ENCODE peak calls at places on chromosome 16, in eight cellular contexts. One of them, this sample, is unnamed.

GRCh38 chr16:31333686-31334649 is 21.0 kb upstream of the ITGAX start:
- DNase-seq in A172: peak
- DNase-seq in NCI-H1417: peak
- DNase-seq in uterus: no peak
- DNase-seq in brain microvascular endothelial cell: no peak
- DNase-seq in activated naive CD8-positive, alpha-beta T cell treated with anti-CD3 and anti-CD28 coated beads, Interleukin-2, amount 50 U/mL, for 24 hours: no peak
- DNase-seq in stimulated activated CD8-positive, alpha-beta memory T cell treated with anti-CD3 and anti-CD28 coated beads, Interleukin-7, amount 100 ng/mL, for 24 hours: no peak
- DNase-seq in activated CD4-positive, alpha-beta T cell treated with anti-CD3 and anti-CD28 coated beads for 24 hours: no peak
- DNase-seq in this sample: peak

GRCh38 chr16:88418869-88419268 is 34.2 kb upstream of the ZFPM1 start:
- DNase-seq in activated naive CD8-positive, alpha-beta T cell treated with anti-CD3 and anti-CD28 coated beads, Interleukin-2, amount 50 U/mL, for 24 hours: no peak
- DNase-seq in NCI-H1417: no peak
- DNase-seq in activated CD4-positive, alpha-beta T cell treated with anti-CD3 and anti-CD28 coated beads for 24 hours: no peak
- DNase-seq in brain microvascular endothelial cell: no peak
- DNase-seq in stimulated activated CD8-positive, alpha-beta memory T cell treated with anti-CD3 and anti-CD28 coated beads, Interleukin-7, amount 100 ng/mL, for 24 hours: no peak
- DNase-seq in uterus: no peak
- DNase-seq in A172: no peak
- DNase-seq in this sample: no peak

GRCh38 chr16:89561195-89562026 is 929 bp downstream of the RPL13 start:
- DNase-seq in uterus: no peak
- DNase-seq in brain microvascular endothelial cell: no peak
- DNase-seq in stimulated activated CD8-positive, alpha-beta memory T cell treated with anti-CD3 and anti-CD28 coated beads, Interleukin-7, amount 100 ng/mL, for 24 hours: no peak
- DNase-seq in activated naive CD8-positive, alpha-beta T cell treated with anti-CD3 and anti-CD28 coated beads, Interleukin-2, amount 50 U/mL, for 24 hours: no peak
- DNase-seq in activated CD4-positive, alpha-beta T cell treated with anti-CD3 and anti-CD28 coated beads for 24 hours: no peak
- DNase-seq in NCI-H1417: no peak
- DNase-seq in A172: peak
- DNase-seq in this sample: peak

GRCh38 chr16:9311303-9311954 is 220.0 kb downstream of the HAPSTR1 start:
- DNase-seq in activated CD4-positive, alpha-beta T cell treated with anti-CD3 and anti-CD28 coated beads for 24 hours: no peak
- DNase-seq in stimulated activated CD8-positive, alpha-beta memory T cell treated with anti-CD3 and anti-CD28 coated beads, Interleukin-7, amount 100 ng/mL, for 24 hours: no peak
- DNase-seq in A172: no peak
- DNase-seq in brain microvascular endothelial cell: no peak
- DNase-seq in uterus: no peak
- DNase-seq in NCI-H1417: no peak
- DNase-seq in activated naive CD8-positive, alpha-beta T cell treated with anti-CD3 and anti-CD28 coated beads, Interleukin-2, amount 50 U/mL, for 24 hours: no peak
- DNase-seq in this sample: no peak

GRCh38 chr16:853306-853705 is 52.8 kb upstream of the GNG13 start:
- DNase-seq in A172: no peak
- DNase-seq in brain microvascular endothelial cell: no peak
- DNase-seq in stimulated activated CD8-positive, alpha-beta memory T cell treated with anti-CD3 and anti-CD28 coated beads, Interleukin-7, amount 100 ng/mL, for 24 hours: no peak
- DNase-seq in activated naive CD8-positive, alpha-beta T cell treated with anti-CD3 and anti-CD28 coated beads, Interleukin-2, amount 50 U/mL, for 24 hours: no peak
- DNase-seq in activated CD4-positive, alpha-beta T cell treated with anti-CD3 and anti-CD28 coated beads for 24 hours: no peak
- DNase-seq in NCI-H1417: no peak
- DNase-seq in uterus: no peak
- DNase-seq in this sample: no peak

GRCh38 chr16:51508813-51509212 is 357.7 kb upstream of the SALL1 start:
- DNase-seq in activated naive CD8-positive, alpha-beta T cell treated with anti-CD3 and anti-CD28 coated beads, Interleukin-2, amount 50 U/mL, for 24 hours: no peak
- DNase-seq in activated CD4-positive, alpha-beta T cell treated with anti-CD3 and anti-CD28 coated beads for 24 hours: no peak
- DNase-seq in uterus: peak
- DNase-seq in NCI-H1417: no peak
- DNase-seq in A172: no peak
- DNase-seq in brain microvascular endothelial cell: no peak
- DNase-seq in stimulated activated CD8-positive, alpha-beta memory T cell treated with anti-CD3 and anti-CD28 coated beads, Interleukin-7, amount 100 ng/mL, for 24 hours: no peak
- DNase-seq in this sample: no peak

GRCh38 chr16:89456412-89456811 is 33.9 kb downstream of the ANKRD11 start:
- DNase-seq in brain microvascular endothelial cell: no peak
- DNase-seq in NCI-H1417: no peak
- DNase-seq in stimulated activated CD8-positive, alpha-beta memory T cell treated with anti-CD3 and anti-CD28 coated beads, Interleukin-7, amount 100 ng/mL, for 24 hours: no peak
- DNase-seq in A172: no peak
- DNase-seq in activated naive CD8-positive, alpha-beta T cell treated with anti-CD3 and anti-CD28 coated beads, Interleukin-2, amount 50 U/mL, for 24 hours: no peak
- DNase-seq in uterus: no peak
- DNase-seq in activated CD4-positive, alpha-beta T cell treated with anti-CD3 and anti-CD28 coated beads for 24 hours: no peak
- DNase-seq in this sample: no peak

GRCh38 chr16:83312846-83313245 is 494.9 kb upstream of the HSBP1 start:
- DNase-seq in brain microvascular endothelial cell: no peak
- DNase-seq in activated CD4-positive, alpha-beta T cell treated with anti-CD3 and anti-CD28 coated beads for 24 hours: no peak
- DNase-seq in NCI-H1417: no peak
- DNase-seq in activated naive CD8-positive, alpha-beta T cell treated with anti-CD3 and anti-CD28 coated beads, Interleukin-2, amount 50 U/mL, for 24 hours: no peak
- DNase-seq in stimulated activated CD8-positive, alpha-beta memory T cell treated with anti-CD3 and anti-CD28 coated beads, Interleukin-7, amount 100 ng/mL, for 24 hours: no peak
- DNase-seq in uterus: no peak
- DNase-seq in A172: no peak
- DNase-seq in this sample: no peak

GRCh38 chr16:61098505-61098904 is 937.7 kb downstream of the CDH8 start:
- DNase-seq in activated naive CD8-positive, alpha-beta T cell treated with anti-CD3 and anti-CD28 coated beads, Interleukin-2, amount 50 U/mL, for 24 hours: no peak
- DNase-seq in activated CD4-positive, alpha-beta T cell treated with anti-CD3 and anti-CD28 coated beads for 24 hours: no peak
- DNase-seq in uterus: no peak
- DNase-seq in brain microvascular endothelial cell: no peak
- DNase-seq in A172: no peak
- DNase-seq in NCI-H1417: no peak
- DNase-seq in stimulated activated CD8-positive, alpha-beta memory T cell treated with anti-CD3 and anti-CD28 coated beads, Interleukin-7, amount 100 ng/mL, for 24 hours: no peak
- DNase-seq in this sample: no peak

GRCh38 chr16:71350821-71351557 is 7.5 kb upstream of the CALB2 start:
- DNase-seq in NCI-H1417: no peak
- DNase-seq in A172: no peak
- DNase-seq in stimulated activated CD8-positive, alpha-beta memory T cell treated with anti-CD3 and anti-CD28 coated beads, Interleukin-7, amount 100 ng/mL, for 24 hours: no peak
- DNase-seq in uterus: no peak
- DNase-seq in activated naive CD8-positive, alpha-beta T cell treated with anti-CD3 and anti-CD28 coated beads, Interleukin-2, amount 50 U/mL, for 24 hours: no peak
- DNase-seq in brain microvascular endothelial cell: no peak
- DNase-seq in activated CD4-positive, alpha-beta T cell treated with anti-CD3 and anti-CD28 coated beads for 24 hours: no peak
- DNase-seq in this sample: no peak

GRCh38 chr16:68902376-68903345 is 59.3 kb downstream of the TANGO6 start:
- DNase-seq in uterus: no peak
- DNase-seq in stimulated activated CD8-positive, alpha-beta memory T cell treated with anti-CD3 and anti-CD28 coated beads, Interleukin-7, amount 100 ng/mL, for 24 hours: no peak
- DNase-seq in brain microvascular endothelial cell: peak
- DNase-seq in NCI-H1417: peak
- DNase-seq in A172: peak
- DNase-seq in activated CD4-positive, alpha-beta T cell treated with anti-CD3 and anti-CD28 coated beads for 24 hours: no peak
- DNase-seq in activated naive CD8-positive, alpha-beta T cell treated with anti-CD3 and anti-CD28 coated beads, Interleukin-2, amount 50 U/mL, for 24 hours: no peak
- DNase-seq in this sample: peak

GRCh38 chr16:2512920-2513404 is 790 bp upstream of the ATP6V0C start:
- DNase-seq in brain microvascular endothelial cell: no peak
- DNase-seq in A172: no peak
- DNase-seq in NCI-H1417: peak
- DNase-seq in activated naive CD8-positive, alpha-beta T cell treated with anti-CD3 and anti-CD28 coated beads, Interleukin-2, amount 50 U/mL, for 24 hours: no peak
- DNase-seq in stimulated activated CD8-positive, alpha-beta memory T cell treated with anti-CD3 and anti-CD28 coated beads, Interleukin-7, amount 100 ng/mL, for 24 hours: no peak
- DNase-seq in activated CD4-positive, alpha-beta T cell treated with anti-CD3 and anti-CD28 coated beads for 24 hours: no peak
- DNase-seq in uterus: no peak
- DNase-seq in this sample: no peak

GRCh38 chr16:58393138-58393504 is 850 bp downstream of the GINS3 start:
- DNase-seq in stimulated activated CD8-positive, alpha-beta memory T cell treated with anti-CD3 and anti-CD28 coated beads, Interleukin-7, amount 100 ng/mL, for 24 hours: no peak
- DNase-seq in activated naive CD8-positive, alpha-beta T cell treated with anti-CD3 and anti-CD28 coated beads, Interleukin-2, amount 50 U/mL, for 24 hours: no peak
- DNase-seq in NCI-H1417: no peak
- DNase-seq in brain microvascular endothelial cell: no peak
- DNase-seq in A172: peak
- DNase-seq in activated CD4-positive, alpha-beta T cell treated with anti-CD3 and anti-CD28 coated beads for 24 hours: no peak
- DNase-seq in uterus: no peak
- DNase-seq in this sample: no peak

GRCh38 chr16:85522842-85523601 is 90.1 kb upstream of the GSE1 start:
- DNase-seq in stimulated activated CD8-positive, alpha-beta memory T cell treated with anti-CD3 and anti-CD28 coated beads, Interleukin-7, amount 100 ng/mL, for 24 hours: no peak
- DNase-seq in A172: peak
- DNase-seq in brain microvascular endothelial cell: no peak
- DNase-seq in activated CD4-positive, alpha-beta T cell treated with anti-CD3 and anti-CD28 coated beads for 24 hours: no peak
- DNase-seq in uterus: peak
- DNase-seq in NCI-H1417: peak
- DNase-seq in activated naive CD8-positive, alpha-beta T cell treated with anti-CD3 and anti-CD28 coated beads, Interleukin-2, amount 50 U/mL, for 24 hours: no peak
- DNase-seq in this sample: no peak

GRCh38 chr16:85627102-85627834 is 14.1 kb downstream of the GSE1 start:
- DNase-seq in uterus: no peak
- DNase-seq in brain microvascular endothelial cell: no peak
- DNase-seq in activated naive CD8-positive, alpha-beta T cell treated with anti-CD3 and anti-CD28 coated beads, Interleukin-2, amount 50 U/mL, for 24 hours: no peak
- DNase-seq in stimulated activated CD8-positive, alpha-beta memory T cell treated with anti-CD3 and anti-CD28 coated beads, Interleukin-7, amount 100 ng/mL, for 24 hours: no peak
- DNase-seq in activated CD4-positive, alpha-beta T cell treated with anti-CD3 and anti-CD28 coated beads for 24 hours: no peak
- DNase-seq in NCI-H1417: peak
- DNase-seq in A172: no peak
- DNase-seq in this sample: no peak

GRCh38 chr16:76346210-76346609 is 69.0 kb downstream of the CNTNAP4 start:
- DNase-seq in uterus: no peak
- DNase-seq in stimulated activated CD8-positive, alpha-beta memory T cell treated with anti-CD3 and anti-CD28 coated beads, Interleukin-7, amount 100 ng/mL, for 24 hours: no peak
- DNase-seq in NCI-H1417: no peak
- DNase-seq in activated naive CD8-positive, alpha-beta T cell treated with anti-CD3 and anti-CD28 coated beads, Interleukin-2, amount 50 U/mL, for 24 hours: no peak
- DNase-seq in brain microvascular endothelial cell: no peak
- DNase-seq in A172: no peak
- DNase-seq in activated CD4-positive, alpha-beta T cell treated with anti-CD3 and anti-CD28 coated beads for 24 hours: no peak
- DNase-seq in this sample: no peak

GRCh38 chr16:49092704-49093103 is 188.9 kb downstream of the CBLN1 start:
- DNase-seq in stimulated activated CD8-positive, alpha-beta memory T cell treated with anti-CD3 and anti-CD28 coated beads, Interleukin-7, amount 100 ng/mL, for 24 hours: no peak
- DNase-seq in uterus: no peak
- DNase-seq in A172: no peak
- DNase-seq in activated CD4-positive, alpha-beta T cell treated with anti-CD3 and anti-CD28 coated beads for 24 hours: no peak
- DNase-seq in NCI-H1417: no peak
- DNase-seq in brain microvascular endothelial cell: no peak
- DNase-seq in activated naive CD8-positive, alpha-beta T cell treated with anti-CD3 and anti-CD28 coated beads, Interleukin-2, amount 50 U/mL, for 24 hours: no peak
- DNase-seq in this sample: no peak

GRCh38 chr16:85379041-85380001 is 233.8 kb upstream of the GSE1 start:
- DNase-seq in NCI-H1417: no peak
- DNase-seq in stimulated activated CD8-positive, alpha-beta memory T cell treated with anti-CD3 and anti-CD28 coated beads, Interleukin-7, amount 100 ng/mL, for 24 hours: no peak
- DNase-seq in A172: no peak
- DNase-seq in brain microvascular endothelial cell: no peak
- DNase-seq in activated naive CD8-positive, alpha-beta T cell treated with anti-CD3 and anti-CD28 coated beads, Interleukin-2, amount 50 U/mL, for 24 hours: no peak
- DNase-seq in uterus: no peak
- DNase-seq in activated CD4-positive, alpha-beta T cell treated with anti-CD3 and anti-CD28 coated beads for 24 hours: no peak
- DNase-seq in this sample: no peak

GRCh38 chr16:1089822-1090619 is 6.0 kb downstream of the C1QTNF8 start:
- DNase-seq in activated CD4-positive, alpha-beta T cell treated with anti-CD3 and anti-CD28 coated beads for 24 hours: no peak
- DNase-seq in uterus: peak
- DNase-seq in stimulated activated CD8-positive, alpha-beta memory T cell treated with anti-CD3 and anti-CD28 coated beads, Interleukin-7, amount 100 ng/mL, for 24 hours: no peak
- DNase-seq in brain microvascular endothelial cell: no peak
- DNase-seq in activated naive CD8-positive, alpha-beta T cell treated with anti-CD3 and anti-CD28 coated beads, Interleukin-2, amount 50 U/mL, for 24 hours: no peak
- DNase-seq in A172: no peak
- DNase-seq in NCI-H1417: no peak
- DNase-seq in this sample: no peak

GRCh38 chr16:31357324-31358156 is 2.6 kb downstream of the ITGAX start:
- DNase-seq in activated CD4-positive, alpha-beta T cell treated with anti-CD3 and anti-CD28 coated beads for 24 hours: no peak
- DNase-seq in stimulated activated CD8-positive, alpha-beta memory T cell treated with anti-CD3 and anti-CD28 coated beads, Interleukin-7, amount 100 ng/mL, for 24 hours: no peak
- DNase-seq in A172: no peak
- DNase-seq in brain microvascular endothelial cell: no peak
- DNase-seq in activated naive CD8-positive, alpha-beta T cell treated with anti-CD3 and anti-CD28 coated beads, Interleukin-2, amount 50 U/mL, for 24 hours: no peak
- DNase-seq in uterus: no peak
- DNase-seq in NCI-H1417: no peak
- DNase-seq in this sample: no peak

GRCh38 chr16:12516621-12517309 is 286.9 kb downstream of the CPPED1 start:
- DNase-seq in uterus: no peak
- DNase-seq in NCI-H1417: no peak
- DNase-seq in activated CD4-positive, alpha-beta T cell treated with anti-CD3 and anti-CD28 coated beads for 24 hours: no peak
- DNase-seq in stimulated activated CD8-positive, alpha-beta memory T cell treated with anti-CD3 and anti-CD28 coated beads, Interleukin-7, amount 100 ng/mL, for 24 hours: no peak
- DNase-seq in activated naive CD8-positive, alpha-beta T cell treated with anti-CD3 and anti-CD28 coated beads, Interleukin-2, amount 50 U/mL, for 24 hours: no peak
- DNase-seq in brain microvascular endothelial cell: no peak
- DNase-seq in A172: no peak
- DNase-seq in this sample: no peak

GRCh38 chr16:65601781-65602180 is 479.9 kb upstream of the CDH11 start:
- DNase-seq in stimulated activated CD8-positive, alpha-beta memory T cell treated with anti-CD3 and anti-CD28 coated beads, Interleukin-7, amount 100 ng/mL, for 24 hours: no peak
- DNase-seq in A172: no peak
- DNase-seq in activated naive CD8-positive, alpha-beta T cell treated with anti-CD3 and anti-CD28 coated beads, Interleukin-2, amount 50 U/mL, for 24 hours: no peak
- DNase-seq in uterus: no peak
- DNase-seq in NCI-H1417: no peak
- DNase-seq in brain microvascular endothelial cell: peak
- DNase-seq in activated CD4-positive, alpha-beta T cell treated with anti-CD3 and anti-CD28 coated beads for 24 hours: no peak
- DNase-seq in this sample: no peak

GRCh38 chr16:10600792-10601443 is 20.5 kb upstream of the EMP2 start:
- DNase-seq in activated CD4-positive, alpha-beta T cell treated with anti-CD3 and anti-CD28 coated beads for 24 hours: no peak
- DNase-seq in stimulated activated CD8-positive, alpha-beta memory T cell treated with anti-CD3 and anti-CD28 coated beads, Interleukin-7, amount 100 ng/mL, for 24 hours: no peak
- DNase-seq in uterus: no peak
- DNase-seq in NCI-H1417: no peak
- DNase-seq in A172: no peak
- DNase-seq in activated naive CD8-positive, alpha-beta T cell treated with anti-CD3 and anti-CD28 coated beads, Interleukin-2, amount 50 U/mL, for 24 hours: no peak
- DNase-seq in brain microvascular endothelial cell: no peak
- DNase-seq in this sample: no peak

GRCh38 chr16:24124291-24124690 is 131.8 kb upstream of the CACNG3 start:
- DNase-seq in uterus: no peak
- DNase-seq in A172: no peak
- DNase-seq in activated CD4-positive, alpha-beta T cell treated with anti-CD3 and anti-CD28 coated beads for 24 hours: no peak
- DNase-seq in stimulated activated CD8-positive, alpha-beta memory T cell treated with anti-CD3 and anti-CD28 coated beads, Interleukin-7, amount 100 ng/mL, for 24 hours: no peak
- DNase-seq in brain microvascular endothelial cell: no peak
- DNase-seq in NCI-H1417: no peak
- DNase-seq in activated naive CD8-positive, alpha-beta T cell treated with anti-CD3 and anti-CD28 coated beads, Interleukin-2, amount 50 U/mL, for 24 hours: no peak
- DNase-seq in this sample: no peak

GRCh38 chr16:20952144-20952797 is 51.7 kb downstream of the LYRM1 start:
- DNase-seq in uterus: no peak
- DNase-seq in brain microvascular endothelial cell: no peak
- DNase-seq in A172: no peak
- DNase-seq in activated CD4-positive, alpha-beta T cell treated with anti-CD3 and anti-CD28 coated beads for 24 hours: no peak
- DNase-seq in NCI-H1417: no peak
- DNase-seq in activated naive CD8-positive, alpha-beta T cell treated with anti-CD3 and anti-CD28 coated beads, Interleukin-2, amount 50 U/mL, for 24 hours: no peak
- DNase-seq in stimulated activated CD8-positive, alpha-beta memory T cell treated with anti-CD3 and anti-CD28 coated beads, Interleukin-7, amount 100 ng/mL, for 24 hours: no peak
- DNase-seq in this sample: no peak

This sample was measured in activated CD4-positive, alpha-beta memory T cell treated with anti-CD3 and anti-CD28 coated beads for 36 hours.